ENCODE peak calls at places on chromosomes 3 and 15, in nine cellular contexts. U is psoas muscle; R is GM23248; H is pons; P is stimulated activated CD4-positive, alpha-beta T cell treated with anti-CD3 and anti-CD28 coated beads, Interleukin-2, amount 100 ng/mL, for 24 hours; Z is left ventricle myocardium inferior; I is lower leg skin; D is GM04503; V is HAP-1. G is an unnamed sample.

GRCh38 chr15:72227720-72228119 is 3.3 kb downstream of the PKM start:
- DNase-seq in U (no peak), R (peak), H (no peak), P (peak), Z (no peak), I (no peak), D (no peak), V (no peak), G (no peak)

GRCh38 chr3:104519968-104520655 is 846.6 kb upstream of the ALCAM start:
- DNase-seq in U (no peak), R (no peak), H (peak), P (no peak), Z (no peak), I (no peak), D (no peak), V (no peak), G (no peak)

GRCh38 chr15:58568157-58568571 is 136.4 kb downstream of the LIPC start:
- DNase-seq in U (no peak), R (no peak), H (peak), P (no peak), Z (no peak), I (no peak), D (no peak), V (no peak), G (no peak)

GRCh38 chr15:71451080-71451479 is 335.8 kb downstream of the THSD4 start:
- DNase-seq in U (no peak), R (no peak), H (no peak), P (no peak), Z (no peak), I (no peak), D (no peak), V (no peak), G (no peak)

GRCh38 chr3:56185827-56186226 is 282.4 kb downstream of the ERC2 start:
- DNase-seq in U (no peak), R (no peak), H (no peak), P (no peak), Z (no peak), I (no peak), D (no peak), V (no peak), G (no peak)

GRCh38 chr3:102181202-102181920 is 253.5 kb upstream of the ZPLD1 start:
- DNase-seq in U (no peak), R (peak), H (no peak), P (no peak), Z (no peak), I (no peak), D (peak), V (no peak), G (no peak)

GRCh38 chr15:93030430-93031102 is 58.4 kb downstream of the RGMA start:
- DNase-seq in U (peak), R (peak), H (peak), P (peak), Z (peak), I (peak), D (no peak), V (peak), G (peak)

GRCh38 chr3:14452676-14453367 is 50.4 kb downstream of the SLC6A6 start:
- DNase-seq in U (peak), R (peak), H (peak), P (no peak), Z (peak), I (peak), D (peak), V (no peak), G (no peak)

GRCh38 chr3:14139771-14140170 is 14.9 kb downstream of the TMEM43 start:
- DNase-seq in U (no peak), R (peak), H (no peak), P (no peak), Z (no peak), I (no peak), D (no peak), V (no peak), G (no peak)

GRCh38 chr3:113844622-113845222 is 6.1 kb downstream of the GRAMD1C start:
- DNase-seq in U (no peak), R (peak), H (peak), P (no peak), Z (no peak), I (no peak), D (no peak), V (peak), G (no peak)

GRCh38 chr3:129481783-129482332 is 41.8 kb downstream of the IFT122 start:
- DNase-seq in U (peak), R (peak), H (peak), P (peak), Z (peak), I (peak), D (peak), V (no peak), G (peak)

GRCh38 chr3:42535981-42536784 is 33.7 kb downstream of the VIPR1 start:
- DNase-seq in U (no peak), R (peak), H (peak), P (peak), Z (no peak), I (no peak), D (no peak), V (peak), G (peak)

GRCh38 chr3:155944081-155944480 is 73.6 kb downstream of the GMPS start:
- DNase-seq in U (no peak), R (no peak), H (no peak), P (no peak), Z (no peak), I (no peak), D (no peak), V (no peak), G (no peak)

GRCh38 chr3:11161666-11162065 is 7.4 kb downstream of the HRH1 start:
- DNase-seq in U (no peak), R (no peak), H (no peak), P (no peak), Z (no peak), I (no peak), D (no peak), V (no peak), G (no peak)

GRCh38 chr3:100662113-100662823 is 47.0 kb upstream of the TFG start:
- DNase-seq in U (no peak), R (peak), H (no peak), P (no peak), Z (no peak), I (no peak), D (no peak), V (peak), G (no peak)

GRCh38 chr3:42511196-42511595 is 8.8 kb downstream of the VIPR1 start:
- DNase-seq in U (no peak), R (peak), H (no peak), P (no peak), Z (no peak), I (no peak), D (no peak), V (no peak), G (no peak)

GRCh38 chr15:77454265-77454664 is 33.6 kb downstream of the HMG20A start:
- DNase-seq in U (no peak), R (peak), H (no peak), P (no peak), Z (no peak), I (no peak), D (no peak), V (no peak), G (no peak)

GRCh38 chr3:14525685-14526631 is 14.2 kb downstream of the GRIP2 start:
- DNase-seq in U (no peak), R (peak), H (no peak), P (no peak), Z (no peak), I (no peak), D (peak), V (no peak), G (no peak)

GRCh38 chr15:25850154-25851111 is 12.7 kb downstream of the ATP10A start:
- DNase-seq in U (peak), R (peak), H (no peak), P (peak), Z (peak), I (peak), D (no peak), V (peak), G (peak)

GRCh38 chr15:66097151-66098018 is 156.2 kb downstream of the MEGF11 start:
- DNase-seq in U (no peak), R (peak), H (no peak), P (no peak), Z (no peak), I (no peak), D (no peak), V (no peak), G (no peak)

GRCh38 chr3:31043184-31043819 is 148.8 kb upstream of the GADL1 start:
- DNase-seq in U (no peak), R (peak), H (no peak), P (no peak), Z (no peak), I (no peak), D (no peak), V (no peak), G (no peak)

GRCh38 chr3:152769523-152769922 is 65.4 kb upstream of the P2RY1 start:
- DNase-seq in U (no peak), R (peak), H (no peak), P (no peak), Z (no peak), I (no peak), D (no peak), V (no peak), G (no peak)

GRCh38 chr15:81516461-81516860 is 142.4 kb upstream of the TMC3 start:
- DNase-seq in U (no peak), R (peak), H (no peak), P (no peak), Z (no peak), I (peak), D (peak), V (no peak), G (no peak)

GRCh38 chr3:184741259-184741556 is 29.3 kb upstream of the MAGEF1 start:
- DNase-seq in U (no peak), R (no peak), H (no peak), P (no peak), Z (no peak), I (peak), D (no peak), V (no peak), G (no peak)

GRCh38 chr3:28971156-28971555 is 309.7 kb upstream of the RBMS3 start:
- DNase-seq in U (no peak), R (no peak), H (no peak), P (no peak), Z (no peak), I (no peak), D (no peak), V (no peak), G (no peak)

GRCh38 chr15:85793641-85794597 is 806 bp downstream of the KLHL25 start:
- DNase-seq in U (peak), R (peak), H (no peak), P (peak), Z (no peak), I (no peak), D (no peak), V (peak), G (no peak)

GRCh38 chr3:195909645-195910498 is 1.5 kb upstream of the TNK2 start:
- DNase-seq in U (peak), R (peak), H (peak), P (peak), Z (peak), I (peak), D (no peak), V (peak), G (peak)